ENCODE peak calls at places on chromosomes 5 and 9, in nine cellular contexts. Y, K, Q, A, V, M, E, R and C are unnamed samples.

GRCh38 chr9:136686794-136687711 is at the start of gene AGPAT2:
- DNase-seq in Y (peak), K (no peak), Q (peak), A (peak), V (peak), M (peak), E (peak), R (no peak), C (no peak)

GRCh38 chr5:170293273-170293672 is 4.3 kb downstream of the LCP2 start:
- DNase-seq in Y (peak), K (no peak), Q (peak), A (no peak), V (peak), M (no peak), E (no peak), R (no peak), C (no peak)

GRCh38 chr9:91207889-91208651 is 153.6 kb downstream of the AUH start:
- DNase-seq in Y (peak), K (no peak), Q (no peak), A (peak), V (no peak), M (no peak), E (no peak), R (no peak), C (no peak)

GRCh38 chr9:90001756-90002155 is 396.9 kb downstream of the GADD45G start:
- DNase-seq in Y (no peak), K (no peak), Q (no peak), A (no peak), V (no peak), M (no peak), E (no peak), R (no peak), C (no peak)

GRCh38 chr5:128441165-128441564 is 96.9 kb downstream of the FBN2 start:
- DNase-seq in Y (no peak), K (no peak), Q (no peak), A (no peak), V (no peak), M (no peak), E (no peak), R (no peak), C (no peak)

GRCh38 chr9:120579139-120579749 is 723 bp downstream of the CDK5RAP2 start:
- DNase-seq in Y (no peak), K (no peak), Q (no peak), A (no peak), V (no peak), M (no peak), E (no peak), R (no peak), C (no peak)

GRCh38 chr5:80796861-80797260 is 142.1 kb upstream of the DHFR start:
- DNase-seq in Y (no peak), K (no peak), Q (no peak), A (no peak), V (no peak), M (no peak), E (no peak), R (no peak), C (no peak)

GRCh38 chr5:140916325-140916724 is 9.8 kb upstream of the PCDHAC1 start:
- DNase-seq in Y (no peak), K (no peak), Q (no peak), A (no peak), V (no peak), M (no peak), E (no peak), R (no peak), C (no peak)

GRCh38 chr5:82019342-82020138 is 47.7 kb downstream of the ATG10 start:
- DNase-seq in Y (no peak), K (no peak), Q (no peak), A (peak), V (no peak), M (no peak), E (no peak), R (no peak), C (no peak)

GRCh38 chr9:93308676-93309075 is 124.7 kb downstream of the WNK2 start:
- DNase-seq in Y (no peak), K (peak), Q (no peak), A (no peak), V (peak), M (no peak), E (no peak), R (no peak), C (peak)

GRCh38 chr9:7560669-7561305 is 238.8 kb downstream of the DMAC1 start:
- DNase-seq in Y (no peak), K (no peak), Q (no peak), A (no peak), V (no peak), M (no peak), E (peak), R (no peak), C (no peak)

GRCh38 chr5:27290166-27290565 is 251.8 kb upstream of the CDH9 start:
- DNase-seq in Y (no peak), K (no peak), Q (no peak), A (no peak), V (no peak), M (no peak), E (no peak), R (no peak), C (no peak)

GRCh38 chr5:172797800-172798199 is 26.8 kb upstream of the DUSP1 start:
- DNase-seq in Y (no peak), K (no peak), Q (no peak), A (no peak), V (no peak), M (no peak), E (no peak), R (no peak), C (no peak)

GRCh38 chr9:130390371-130390770 is 54.4 kb upstream of the ASS1 start:
- DNase-seq in Y (no peak), K (no peak), Q (no peak), A (no peak), V (no peak), M (no peak), E (no peak), R (no peak), C (no peak)

GRCh38 chr9:135135171-135135926 is 47.9 kb downstream of the OLFM1 start:
- DNase-seq in Y (no peak), K (no peak), Q (no peak), A (no peak), V (no peak), M (no peak), E (no peak), R (no peak), C (no peak)

GRCh38 chr5:52999357-52999949 is 10.3 kb downstream of the ITGA2 start:
- DNase-seq in Y (no peak), K (no peak), Q (no peak), A (peak), V (no peak), M (no peak), E (no peak), R (no peak), C (no peak)

GRCh38 chr9:128729766-128730517 is 6.0 kb upstream of the ZDHHC12 start:
- DNase-seq in Y (no peak), K (no peak), Q (no peak), A (no peak), V (no peak), M (no peak), E (no peak), R (no peak), C (no peak)

GRCh38 chr9:14415947-14416346 is 102.0 kb upstream of the NFIB start:
- DNase-seq in Y (no peak), K (no peak), Q (no peak), A (peak), V (no peak), M (no peak), E (no peak), R (no peak), C (no peak)

GRCh38 chr5:131977212-131977604 is 31.7 kb upstream of the MEIKIN start:
- DNase-seq in Y (no peak), K (peak), Q (no peak), A (no peak), V (peak), M (no peak), E (no peak), R (no peak), C (no peak)

GRCh38 chr5:126422994-126423788 is at the start of gene GRAMD2B:
- DNase-seq in Y (peak), K (peak), Q (peak), A (peak), V (peak), M (peak), E (peak), R (peak), C (peak)

GRCh38 chr9:85941966-85942912 is 1.3 kb downstream of the NAA35 start:
- DNase-seq in Y (peak), K (no peak), Q (no peak), A (peak), V (no peak), M (no peak), E (no peak), R (no peak), C (no peak)

GRCh38 chr9:90458485-90458884 is 184.1 kb downstream of the DIRAS2 start:
- DNase-seq in Y (no peak), K (no peak), Q (no peak), A (no peak), V (no peak), M (no peak), E (no peak), R (peak), C (no peak)

GRCh38 chr9:74138182-74138581 is 359.0 kb upstream of the RORB start:
- DNase-seq in Y (no peak), K (no peak), Q (no peak), A (no peak), V (no peak), M (no peak), E (no peak), R (no peak), C (no peak)

GRCh38 chr5:135221187-135221473 is 177.9 kb downstream of the MACROH2A1 start:
- DNase-seq in Y (no peak), K (peak), Q (no peak), A (no peak), V (no peak), M (no peak), E (no peak), R (no peak), C (peak)

GRCh38 chr9:33250458-33250995 is 10.6 kb downstream of the SPINK4 start:
- DNase-seq in Y (no peak), K (no peak), Q (no peak), A (peak), V (no peak), M (no peak), E (no peak), R (no peak), C (no peak)

GRCh38 chr9:88064554-88064953 is 73.7 kb downstream of the SPATA31C2 start:
- DNase-seq in Y (no peak), K (no peak), Q (no peak), A (no peak), V (no peak), M (no peak), E (no peak), R (no peak), C (no peak)

GRCh38 chr5:77844408-77845272 is 68.5 kb upstream of the TBCA start:
- DNase-seq in Y (no peak), K (no peak), Q (no peak), A (peak), V (no peak), M (no peak), E (no peak), R (no peak), C (no peak)

GRCh38 chr9:123611228-123611627 is 255.2 kb downstream of the CRB2 start:
- DNase-seq in Y (no peak), K (no peak), Q (no peak), A (peak), V (no peak), M (no peak), E (no peak), R (no peak), C (peak)

GRCh38 chr9:15642369-15642962 is 89.6 kb downstream of the CCDC171 start:
- DNase-seq in Y (peak), K (no peak), Q (no peak), A (peak), V (no peak), M (no peak), E (no peak), R (no peak), C (no peak)

GRCh38 chr9:114425126-114425525 is 37.3 kb upstream of the AKNA start:
- DNase-seq in Y (no peak), K (no peak), Q (no peak), A (no peak), V (no peak), M (no peak), E (no peak), R (no peak), C (no peak)

GRCh38 chr5:145801195-145801594 is 33.9 kb downstream of the PRELID2 start:
- DNase-seq in Y (no peak), K (no peak), Q (no peak), A (no peak), V (no peak), M (no peak), E (no peak), R (no peak), C (no peak)

GRCh38 chr9:14535161-14535930 is 157.9 kb downstream of the ZDHHC21 start:
- DNase-seq in Y (no peak), K (no peak), Q (no peak), A (no peak), V (no peak), M (no peak), E (no peak), R (no peak), C (no peak)

GRCh38 chr5:94649874-94650273 is 31.4 kb downstream of the SLF1 start:
- DNase-seq in Y (no peak), K (no peak), Q (no peak), A (no peak), V (no peak), M (no peak), E (no peak), R (no peak), C (no peak)

GRCh38 chr9:114216081-114216480 is 60.7 kb downstream of the COL27A1 start:
- DNase-seq in Y (no peak), K (no peak), Q (peak), A (peak), V (peak), M (no peak), E (no peak), R (no peak), C (peak)

GRCh38 chr5:97073420-97073819 is 69.0 kb downstream of the LIX1 start:
- DNase-seq in Y (no peak), K (no peak), Q (no peak), A (no peak), V (no peak), M (no peak), E (no peak), R (no peak), C (no peak)

GRCh38 chr9:120532475-120532874 is 47.5 kb downstream of the CDK5RAP2 start:
- DNase-seq in Y (no peak), K (no peak), Q (no peak), A (peak), V (no peak), M (no peak), E (no peak), R (no peak), C (no peak)